ENCODE peak calls at places on chromosomes 7 and 10, in ten cellular contexts. N is ACHN; O is T47D; J is progenitor cell of endocrine pancreas; I is CD8-positive, alpha-beta T cell; L is cardiac septum; Q is stimulated activated effector memory CD8-positive, alpha-beta T cell treated with anti-CD3 and anti-CD28 coated beads, Interleukin-12 subunit alpha, Interleukin-12 subunit beta, amount 100 ng/mL, for 72 hours; W is nephron progenitor cell; S is brain microvascular endothelial cell; V is frontal cortex. K is an unnamed sample.

GRCh38 chr7:151793531-151793935 is 83.4 kb downstream of the PRKAG2 start:
- DNase-seq in S (no peak), N (no peak), I (no peak), L (no peak), W (no peak), J (no peak), V (no peak), Q (no peak), O (no peak), K (no peak)

GRCh38 chr7:5701085-5701914 is 80.2 kb downstream of the RNF216 start:
- DNase-seq in V (no peak), Q (peak; percentile 81), W (no peak), S (no peak), I (peak; percentile 44), N (peak; percentile 39), J (no peak), L (no peak), O (no peak), K (peak; percentile 51)

GRCh38 chr10:60646966-60647796 is 131.1 kb upstream of the CDK1 start:
- DNase-seq in Q (peak; percentile 68), S (peak; percentile 69), L (no peak), N (peak; percentile 77), V (no peak), I (peak; percentile 31), O (peak; percentile 8), W (peak; percentile 33), J (peak; percentile 30), K (peak; percentile 87)

GRCh38 chr7:24336461-24336860 is 52.5 kb downstream of the NPY start:
- DNase-seq in Q (peak; percentile 53), V (no peak), O (no peak), W (peak; percentile 10), J (no peak), S (no peak), I (no peak), L (no peak), N (no peak), K (no peak)

GRCh38 chr10:110923856-110924493 is 4.6 kb downstream of the SHOC2 start:
- DNase-seq in L (no peak), Q (no peak), S (no peak), V (no peak), O (no peak), I (no peak), J (no peak), W (no peak), N (peak; percentile 83), K (no peak)

GRCh38 chr10:79018591-79019011 is 50.2 kb upstream of the ZMIZ1 start:
- DNase-seq in N (no peak), V (no peak), S (no peak), I (no peak), Q (no peak), W (no peak), J (no peak), O (no peak), L (peak; percentile 72), K (peak; percentile 43)

GRCh38 chr10:14282271-14282670 is 48.5 kb downstream of the FRMD4A start:
- DNase-seq in V (no peak), J (no peak), Q (no peak), W (no peak), N (no peak), I (no peak), O (no peak), L (no peak), S (peak; percentile 28), K (peak; percentile 7)

GRCh38 chr7:127782550-127783266 is 130.7 kb downstream of the SND1 start:
- DNase-seq in J (no peak), I (no peak), V (no peak), Q (no peak), L (no peak), N (peak; percentile 24), S (no peak), O (no peak), W (no peak), K (peak; percentile 47)

GRCh38 chr7:32161708-32162107 is 91.5 kb upstream of the PDE1C start:
- DNase-seq in V (no peak), I (no peak), J (no peak), O (no peak), W (no peak), L (no peak), N (no peak), S (peak; percentile 79), Q (no peak), K (peak; percentile 87)

GRCh38 chr7:95199779-95200558 is 124.4 kb downstream of the PON1 start:
- DNase-seq in W (peak; percentile 30), J (no peak), V (peak; percentile 44), Q (no peak), N (peak; percentile 78), O (peak; percentile 15), S (peak; percentile 47), L (no peak), I (no peak), K (peak; percentile 86)

GRCh38 chr10:122282253-122282671 is 11.2 kb downstream of the BTBD16 start:
- DNase-seq in N (peak; percentile 39), L (no peak), S (peak; percentile 34), J (no peak), O (no peak), I (no peak), Q (no peak), W (no peak), V (no peak), K (no peak)

GRCh38 chr10:31897506-31897905 is 31.1 kb downstream of the ARHGAP12 start:
- DNase-seq in I (no peak), O (no peak), V (no peak), N (no peak), W (no peak), Q (no peak), S (no peak), L (no peak), J (no peak), K (peak; percentile 34)

GRCh38 chr7:122219253-122219865 is 75.3 kb upstream of the AASS start:
- DNase-seq in O (no peak), Q (no peak), W (no peak), L (no peak), I (no peak), V (peak; percentile 4), N (peak; percentile 50), S (peak; percentile 10), J (no peak), K (peak; percentile 59)

GRCh38 chr7:130013241-130013640 is 37.9 kb downstream of the ZC3HC1 start:
- DNase-seq in J (no peak), L (no peak), I (no peak), V (no peak), N (no peak), W (no peak), Q (no peak), S (no peak), O (no peak), K (no peak)

K was measured in choroid plexus epithelial cell.